ENCODE peak calls at places on chromosomes 7 and 10, in seven cellular contexts. R, X, W, M, I, Z and F are unnamed samples.

GRCh38 chr10:127907411-127908105 is 655 bp downstream of the PTPRE start:
- DNase-seq in Z (peak; percentile 47), W (peak; percentile 12), R (no peak), I (no peak), X (no peak), M (no peak), F (peak; percentile 72)

GRCh38 chr10:3323865-3324498 is 151.4 kb upstream of the PITRM1 start:
- DNase-seq in W (no peak), M (no peak), X (no peak), Z (no peak), R (no peak), I (no peak), F (peak; percentile 52)

GRCh38 chr10:105857284-105858264 is 1216.5 kb downstream of the SORCS3 start:
- DNase-seq in M (no peak), I (no peak), R (no peak), W (no peak), Z (no peak), X (no peak), F (no peak)

GRCh38 chr10:92573091-92573797 is 649 bp downstream of the IDE start:
- DNase-seq in M (peak; percentile 24), Z (peak; percentile 29), R (peak; percentile 47), W (peak; percentile 47), I (no peak), X (no peak), F (peak; percentile 54)

GRCh38 chr10:14518141-14518540 is 187.4 kb upstream of the FRMD4A start:
- DNase-seq in R (no peak), I (no peak), M (no peak), Z (no peak), W (no peak), X (no peak), F (no peak)

GRCh38 chr10:106410331-106410730 is 754.2 kb downstream of the SORCS1 start:
- DNase-seq in X (no peak), W (no peak), R (no peak), Z (no peak), I (no peak), M (no peak), F (peak; percentile 45)

GRCh38 chr7:44974549-44974948 is 4.3 kb downstream of the MYO1G start:
- DNase-seq in I (no peak), R (no peak), Z (no peak), M (no peak), X (no peak), W (no peak), F (no peak)

GRCh38 chr7:149248777-149249176 is 9.3 kb downstream of the ZNF212 start:
- DNase-seq in R (peak; percentile 24), W (no peak), M (no peak), I (no peak), Z (no peak), X (no peak), F (no peak)

GRCh38 chr7:99386584-99387238 is 12.2 kb downstream of the ARPC1B start:
- DNase-seq in X (no peak), I (no peak), Z (no peak), M (no peak), W (no peak), R (peak; percentile 59), F (peak; percentile 58)

GRCh38 chr10:71984798-71985388 is 20.7 kb downstream of the CHST3 start:
- DNase-seq in W (no peak), Z (no peak), R (peak; percentile 31), I (no peak), X (no peak), M (no peak), F (no peak)

GRCh38 chr10:3740157-3740871 is 44.7 kb downstream of the KLF6 start:
- DNase-seq in W (no peak), R (peak; percentile 34), Z (no peak), I (peak; percentile 22), X (no peak), M (no peak), F (peak; percentile 78)

DNA sequence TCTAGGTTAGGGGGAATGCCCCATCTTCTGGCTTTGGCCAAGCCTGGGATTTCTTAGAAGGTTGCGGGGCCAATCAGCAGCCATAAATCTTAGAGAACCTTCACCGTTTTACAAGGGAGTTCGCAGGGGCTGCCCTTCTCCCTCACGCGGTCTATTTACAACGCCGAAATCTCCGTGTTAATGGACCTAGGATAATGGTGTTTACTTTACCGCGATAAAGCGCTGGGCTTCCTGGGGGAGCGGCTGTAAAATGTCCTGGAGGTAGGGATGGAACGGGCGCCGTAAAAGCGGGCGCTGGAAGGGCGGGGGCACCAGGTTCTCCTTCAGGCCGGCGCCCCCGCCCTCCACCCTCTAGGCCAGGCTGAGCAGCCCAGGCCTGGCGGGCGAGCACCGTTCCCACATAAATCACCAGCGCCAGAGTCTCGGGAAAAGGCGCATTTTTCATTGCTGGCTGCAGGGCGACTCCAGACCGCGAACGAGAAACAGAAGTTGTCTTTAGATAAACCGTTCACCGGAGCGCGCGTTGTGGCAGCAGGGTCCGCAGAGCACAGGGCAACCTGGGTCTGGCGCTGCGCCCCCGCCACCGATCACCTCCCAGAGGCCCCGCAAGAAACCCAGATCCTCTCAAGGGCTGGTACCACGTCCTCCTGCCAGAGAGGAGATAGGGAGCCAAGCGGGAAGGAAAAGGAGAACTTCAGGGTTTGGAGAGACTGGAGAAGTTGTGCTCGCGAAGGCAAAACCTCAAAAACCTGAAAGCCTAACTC is 12.5 kb upstream of the NKX2-3 start:
- DNase-seq in X (no peak), R (no peak), Z (no peak), I (no peak), M (no peak), W (no peak), F (no peak)
- H3K4me3 ChIP-seq in X (no peak overlapping the region), R (no peak overlapping the region), Z (no peak overlapping the region), I (no peak overlapping the region), M (no peak overlapping the region), W (peak overlapping the region; percentile 22), F (no peak overlapping the region)

GRCh38 chr10:13270877-13271551 is 28.9 kb downstream of the PHYH start:
- DNase-seq in M (no peak), X (no peak), Z (no peak), R (no peak), W (no peak), I (peak; percentile 23), F (peak; percentile 39)

GRCh38 chr10:13272164-13272571 is 27.7 kb downstream of the PHYH start:
- DNase-seq in I (no peak), M (peak; percentile 33), X (peak; percentile 58), R (peak; percentile 43), W (no peak), Z (no peak), F (peak; percentile 22)

GRCh38 chr10:13271552-13272163 is 28.2 kb downstream of the PHYH start:
- DNase-seq in M (peak; percentile 22), W (peak; percentile 29), R (peak; percentile 80), I (peak; percentile 10), X (peak; percentile 29), Z (peak; percentile 50), F (peak; percentile 16)

GRCh38 chr10:13276749-13277394 is 23.0 kb downstream of the PHYH start:
- DNase-seq in R (no peak), Z (no peak), I (peak; percentile 7), W (no peak), X (no peak), M (no peak), F (peak; percentile 30)
- TF ChIP-seq CTCF in R (no peak), Z (no peak), I (peak; percentile 30), W (peak; percentile 33), X (no peak), M (no peak), F (peak; percentile 24)

GRCh38 chr10:86681047-86681446 is 12.7 kb downstream of the LDB3 start:
- DNase-seq in R (no peak), Z (peak; percentile 46), X (no peak), I (no peak), W (no peak), M (no peak), F (no peak)
- H3K4me3 ChIP-seq in R (no peak overlapping the region), Z (no peak overlapping the region), X (no peak overlapping the region), I (no peak overlapping the region), W (no peak overlapping the region), M (no peak overlapping the region), F (no peak overlapping the region)

DNA sequence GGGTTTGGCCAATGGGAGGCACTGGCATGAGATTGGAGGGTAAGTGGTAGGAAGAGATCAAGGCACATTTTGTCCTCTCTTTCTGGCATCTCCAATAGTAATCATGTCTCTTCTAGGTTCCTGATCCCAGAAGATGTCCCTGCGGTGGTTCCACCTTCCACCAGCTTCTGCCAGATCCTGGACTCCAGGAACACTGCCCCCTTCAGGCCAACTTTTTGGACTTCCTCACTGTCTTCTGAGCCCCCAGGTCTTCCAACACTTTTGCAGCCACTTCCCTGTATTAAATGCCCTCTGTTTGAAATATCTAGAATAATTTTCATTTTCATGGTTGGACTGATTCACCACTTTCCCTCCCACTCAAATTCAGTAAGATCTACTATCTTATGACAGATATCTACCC is 60.9 kb downstream of the BAMBI start:
- DNase-seq in X (no peak), Z (no peak), R (peak; percentile 13), M (no peak), W (no peak), I (no peak), F (no peak)
- TF ChIP-seq CTCF in X (no peak), Z (no peak), R (peak; percentile 37), M (no peak), W (peak; percentile 10), I (peak; percentile 39), F (peak; percentile 8)

GRCh38 chr7:110800984-110801383 is 289.9 kb upstream of the LRRN3 start:
- DNase-seq in Z (no peak), R (no peak), W (no peak), M (no peak), I (no peak), X (no peak), F (no peak)

GRCh38 chr7:110801502-110801901 is 289.4 kb upstream of the LRRN3 start:
- DNase-seq in W (no peak), Z (no peak), I (no peak), R (no peak), X (no peak), M (no peak), F (no peak)

GRCh38 chr7:110797656-110798055 is 293.3 kb upstream of the LRRN3 start:
- DNase-seq in I (no peak), R (no peak), W (no peak), Z (no peak), X (no peak), M (no peak), F (no peak)
- H3K4me3 ChIP-seq in I (no peak overlapping the region), R (no peak overlapping the region), W (no peak overlapping the region), Z (no peak overlapping the region), X (no peak overlapping the region), M (no peak overlapping the region), F (no peak overlapping the region)